ENCODE peak calls at places on chromosomes 7 and 10, in ten cellular contexts. One of them, this sample, is unnamed.

GRCh38 chr10:13349776-13350274 is 1.7 kb upstream of the SEPHS1 start:
- DNase-seq in stimulated activated CD8-positive, alpha-beta memory T cell treated with anti-CD3 and anti-CD28 coated beads, Interleukin-12 subunit alpha, Interleukin-12 subunit beta, amount 100 ng/mL, for 4 hours: no peak
- DNase-seq in ELR: peak
- DNase-seq in DMS153: no peak
- DNase-seq in NCI-H187: no peak
- DNase-seq in NCI-H2081: no peak
- DNase-seq in SK-MEL-5: no peak
- DNase-seq in stomach: peak
- DNase-seq in activated gamma-delta T cell treated with Interleukin-2 at 50 U/mL for 16 hours: no peak
- DNase-seq in frontal cortex: no peak
- DNase-seq in this sample: peak

GRCh38 chr7:130921391-130922180 is 187.6 kb upstream of the KLF14 start:
- DNase-seq in stimulated activated CD8-positive, alpha-beta memory T cell treated with anti-CD3 and anti-CD28 coated beads, Interleukin-12 subunit alpha, Interleukin-12 subunit beta, amount 100 ng/mL, for 4 hours: no peak
- DNase-seq in ELR: no peak
- DNase-seq in DMS153: peak
- DNase-seq in NCI-H187: no peak
- DNase-seq in NCI-H2081: peak
- DNase-seq in SK-MEL-5: no peak
- DNase-seq in stomach: peak
- DNase-seq in activated gamma-delta T cell treated with Interleukin-2 at 50 U/mL for 16 hours: no peak
- DNase-seq in frontal cortex: no peak
- DNase-seq in this sample: no peak

GRCh38 chr10:78604286-78604685 is 464.5 kb upstream of the ZMIZ1 start:
- DNase-seq in stimulated activated CD8-positive, alpha-beta memory T cell treated with anti-CD3 and anti-CD28 coated beads, Interleukin-12 subunit alpha, Interleukin-12 subunit beta, amount 100 ng/mL, for 4 hours: no peak
- DNase-seq in ELR: no peak
- DNase-seq in DMS153: no peak
- DNase-seq in NCI-H187: no peak
- DNase-seq in NCI-H2081: no peak
- DNase-seq in SK-MEL-5: no peak
- DNase-seq in stomach: no peak
- DNase-seq in activated gamma-delta T cell treated with Interleukin-2 at 50 U/mL for 16 hours: no peak
- DNase-seq in frontal cortex: no peak
- DNase-seq in this sample: no peak

GRCh38 chr10:22174442-22174841 is 43.4 kb downstream of the EBLN1 start:
- DNase-seq in stimulated activated CD8-positive, alpha-beta memory T cell treated with anti-CD3 and anti-CD28 coated beads, Interleukin-12 subunit alpha, Interleukin-12 subunit beta, amount 100 ng/mL, for 4 hours: no peak
- DNase-seq in ELR: no peak
- DNase-seq in DMS153: no peak
- DNase-seq in NCI-H187: no peak
- DNase-seq in NCI-H2081: no peak
- DNase-seq in SK-MEL-5: no peak
- DNase-seq in stomach: no peak
- DNase-seq in activated gamma-delta T cell treated with Interleukin-2 at 50 U/mL for 16 hours: no peak
- DNase-seq in frontal cortex: no peak
- DNase-seq in this sample: no peak

GRCh38 chr7:91347288-91347687 is 83.1 kb downstream of the FZD1 start:
- DNase-seq in stimulated activated CD8-positive, alpha-beta memory T cell treated with anti-CD3 and anti-CD28 coated beads, Interleukin-12 subunit alpha, Interleukin-12 subunit beta, amount 100 ng/mL, for 4 hours: no peak
- DNase-seq in ELR: no peak
- DNase-seq in DMS153: no peak
- DNase-seq in NCI-H187: no peak
- DNase-seq in NCI-H2081: no peak
- DNase-seq in SK-MEL-5: no peak
- DNase-seq in stomach: no peak
- DNase-seq in activated gamma-delta T cell treated with Interleukin-2 at 50 U/mL for 16 hours: no peak
- DNase-seq in frontal cortex: no peak
- DNase-seq in this sample: peak

GRCh38 chr10:97805096-97805879 is 33.5 kb upstream of the SFRP5 start:
- DNase-seq in stimulated activated CD8-positive, alpha-beta memory T cell treated with anti-CD3 and anti-CD28 coated beads, Interleukin-12 subunit alpha, Interleukin-12 subunit beta, amount 100 ng/mL, for 4 hours: no peak
- DNase-seq in ELR: no peak
- DNase-seq in DMS153: no peak
- DNase-seq in NCI-H187: no peak
- DNase-seq in NCI-H2081: no peak
- DNase-seq in SK-MEL-5: no peak
- DNase-seq in stomach: no peak
- DNase-seq in activated gamma-delta T cell treated with Interleukin-2 at 50 U/mL for 16 hours: no peak
- DNase-seq in frontal cortex: no peak
- DNase-seq in this sample: no peak

GRCh38 chr10:91197044-91197651 is 23.3 kb upstream of the PCGF5 start:
- DNase-seq in stimulated activated CD8-positive, alpha-beta memory T cell treated with anti-CD3 and anti-CD28 coated beads, Interleukin-12 subunit alpha, Interleukin-12 subunit beta, amount 100 ng/mL, for 4 hours: no peak
- DNase-seq in ELR: no peak
- DNase-seq in DMS153: no peak
- DNase-seq in NCI-H187: no peak
- DNase-seq in NCI-H2081: no peak
- DNase-seq in SK-MEL-5: no peak
- DNase-seq in stomach: no peak
- DNase-seq in activated gamma-delta T cell treated with Interleukin-2 at 50 U/mL for 16 hours: no peak
- DNase-seq in frontal cortex: no peak
- DNase-seq in this sample: no peak

GRCh38 chr10:110151467-110151866 is 55.9 kb upstream of the MXI1 start:
- DNase-seq in stimulated activated CD8-positive, alpha-beta memory T cell treated with anti-CD3 and anti-CD28 coated beads, Interleukin-12 subunit alpha, Interleukin-12 subunit beta, amount 100 ng/mL, for 4 hours: no peak
- DNase-seq in ELR: no peak
- DNase-seq in DMS153: peak
- DNase-seq in NCI-H187: peak
- DNase-seq in NCI-H2081: peak
- DNase-seq in SK-MEL-5: no peak
- DNase-seq in stomach: peak
- DNase-seq in activated gamma-delta T cell treated with Interleukin-2 at 50 U/mL for 16 hours: no peak
- DNase-seq in frontal cortex: no peak
- DNase-seq in this sample: no peak

GRCh38 chr10:21526952-21527633 is 1.6 kb upstream of the SKIDA1 start:
- DNase-seq in stimulated activated CD8-positive, alpha-beta memory T cell treated with anti-CD3 and anti-CD28 coated beads, Interleukin-12 subunit alpha, Interleukin-12 subunit beta, amount 100 ng/mL, for 4 hours: no peak
- DNase-seq in ELR: peak
- DNase-seq in DMS153: no peak
- DNase-seq in NCI-H187: no peak
- DNase-seq in NCI-H2081: peak
- DNase-seq in SK-MEL-5: peak
- DNase-seq in stomach: peak
- DNase-seq in activated gamma-delta T cell treated with Interleukin-2 at 50 U/mL for 16 hours: peak
- DNase-seq in frontal cortex: peak
- DNase-seq in this sample: peak